ENCODE peak calls at places on chromosomes 1 and 21, in nine cellular contexts. One of them, this sample, is unnamed. For H3K79me2, the result is how much of the 10 kb centered on the place peaks cover.

GRCh38 chr1:201218409-201218808 is 27.8 kb downstream of the IGFN1 start:
- DNase-seq in neural progenitor cell: no peak
- DNase-seq in mesendoderm: no peak
- DNase-seq in OCI-LY7: no peak
- DNase-seq in DND-41: no peak
- DNase-seq in mammary epithelial cell: no peak
- DNase-seq in SK-N-SH: no peak
- DNase-seq in osteoblast: no peak
- DNase-seq in astrocyte: no peak
- DNase-seq in this sample: no peak

GRCh38 chr1:55428944-55429931 is 214.1 kb upstream of the USP24 start:
- DNase-seq in neural progenitor cell: no peak
- DNase-seq in OCI-LY7: no peak
- DNase-seq in SK-N-SH: peak
- DNase-seq in mesendoderm: peak
- DNase-seq in astrocyte: peak
- DNase-seq in osteoblast: peak
- DNase-seq in DND-41: no peak
- DNase-seq in mammary epithelial cell: peak
- DNase-seq in this sample: no peak

GRCh38 chr1:67162954-67163353 is 3.3 kb upstream of the IL23R start:
- DNase-seq in DND-41: no peak
- DNase-seq in osteoblast: no peak
- DNase-seq in astrocyte: peak
- DNase-seq in SK-N-SH: no peak
- DNase-seq in OCI-LY7: no peak
- DNase-seq in mesendoderm: peak
- DNase-seq in mammary epithelial cell: peak
- DNase-seq in neural progenitor cell: no peak
- DNase-seq in this sample: no peak

GRCh38 chr1:169527461-169528213 is 41.9 kb upstream of the SLC19A2 start:
- DNase-seq in neural progenitor cell: no peak
- DNase-seq in OCI-LY7: no peak
- DNase-seq in osteoblast: no peak
- DNase-seq in mammary epithelial cell: no peak
- DNase-seq in astrocyte: peak
- DNase-seq in DND-41: no peak
- DNase-seq in SK-N-SH: no peak
- DNase-seq in mesendoderm: peak
- DNase-seq in this sample: no peak

GRCh38 chr1:154476791-154477190 is 25.2 kb upstream of the TDRD10 start:
- DNase-seq in astrocyte: no peak
- DNase-seq in OCI-LY7: no peak
- DNase-seq in neural progenitor cell: no peak
- DNase-seq in mammary epithelial cell: peak
- DNase-seq in DND-41: no peak
- DNase-seq in mesendoderm: no peak
- DNase-seq in SK-N-SH: no peak
- DNase-seq in osteoblast: no peak
- DNase-seq in this sample: no peak

GRCh38 chr1:216028630-216029029 is 394.6 kb downstream of the USH2A start:
- DNase-seq in SK-N-SH: no peak
- DNase-seq in DND-41: no peak
- DNase-seq in osteoblast: no peak
- DNase-seq in astrocyte: no peak
- DNase-seq in mesendoderm: no peak
- DNase-seq in neural progenitor cell: no peak
- DNase-seq in mammary epithelial cell: no peak
- DNase-seq in OCI-LY7: no peak
- DNase-seq in this sample: no peak

GRCh38 chr1:240658312-240658975 is 46.5 kb upstream of the GREM2 start:
- DNase-seq in OCI-LY7: no peak
- DNase-seq in mammary epithelial cell: no peak
- DNase-seq in osteoblast: peak
- DNase-seq in SK-N-SH: no peak
- DNase-seq in neural progenitor cell: no peak
- DNase-seq in mesendoderm: no peak
- DNase-seq in DND-41: no peak
- DNase-seq in astrocyte: peak
- DNase-seq in this sample: no peak

GRCh38 chr1:9129391-9130041 is 614 bp upstream of the GPR157 start:
- DNase-seq in mammary epithelial cell: peak
- DNase-seq in astrocyte: no peak
- DNase-seq in SK-N-SH: peak
- DNase-seq in mesendoderm: peak
- DNase-seq in OCI-LY7: peak
- DNase-seq in DND-41: peak
- DNase-seq in osteoblast: peak
- DNase-seq in neural progenitor cell: peak
- DNase-seq in this sample: peak

GRCh38 chr1:25906644-25907300 is 553 bp upstream of the STMN1 start:
- DNase-seq in mesendoderm: peak
- DNase-seq in DND-41: no peak
- DNase-seq in osteoblast: no peak
- DNase-seq in SK-N-SH: peak
- DNase-seq in neural progenitor cell: peak
- DNase-seq in OCI-LY7: no peak
- DNase-seq in mammary epithelial cell: no peak
- DNase-seq in astrocyte: no peak
- DNase-seq in this sample: no peak

GRCh38 chr21:46227811-46228344 is 696 bp downstream of the LSS start:
- DNase-seq in mammary epithelial cell: peak
- DNase-seq in osteoblast: peak
- DNase-seq in SK-N-SH: no peak
- DNase-seq in neural progenitor cell: peak
- DNase-seq in mesendoderm: peak
- DNase-seq in DND-41: peak
- DNase-seq in astrocyte: no peak
- DNase-seq in OCI-LY7: peak
- DNase-seq in this sample: peak

GRCh38 chr21:46223217-46223616 is 5.4 kb downstream of the LSS start:
- DNase-seq in DND-41: no peak
- DNase-seq in osteoblast: no peak
- DNase-seq in astrocyte: no peak
- DNase-seq in OCI-LY7: no peak
- DNase-seq in mesendoderm: no peak
- DNase-seq in mammary epithelial cell: no peak
- DNase-seq in SK-N-SH: no peak
- DNase-seq in neural progenitor cell: no peak
- DNase-seq in this sample: no peak

GRCh38 chr21:46228345-46229051 is at the start of gene LSS:
- DNase-seq in mammary epithelial cell: peak
- DNase-seq in osteoblast: peak
- DNase-seq in OCI-LY7: peak
- DNase-seq in neural progenitor cell: peak
- DNase-seq in SK-N-SH: peak
- DNase-seq in mesendoderm: peak
- DNase-seq in astrocyte: peak
- DNase-seq in DND-41: peak
- DNase-seq in this sample: peak

GRCh38 chr21:46226920-46227599 is 1.5 kb downstream of the LSS start:
- DNase-seq in DND-41: no peak
- DNase-seq in astrocyte: peak
- DNase-seq in osteoblast: peak
- DNase-seq in neural progenitor cell: no peak
- DNase-seq in OCI-LY7: peak
- DNase-seq in SK-N-SH: no peak
- DNase-seq in mesendoderm: peak
- DNase-seq in mammary epithelial cell: peak
- DNase-seq in this sample: peak

DNA sequence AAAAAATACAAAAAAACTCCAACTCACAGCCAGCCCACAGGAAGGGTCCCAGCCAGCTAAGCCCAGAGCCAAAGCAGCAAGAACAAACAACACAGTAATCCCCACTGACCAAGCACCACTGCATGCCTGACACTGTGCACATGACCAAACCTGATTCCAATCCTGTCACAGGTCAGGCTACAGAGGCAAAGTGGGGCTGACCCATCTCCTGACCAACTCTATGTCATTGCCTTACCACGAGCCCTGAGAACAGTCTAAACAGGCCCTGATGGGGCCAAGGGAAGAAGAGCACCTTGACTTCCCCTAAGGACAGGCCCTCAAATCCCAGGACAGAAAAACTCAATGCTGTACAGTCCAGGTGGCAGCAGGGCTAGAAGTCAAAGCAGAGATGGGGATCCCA is 2.4 kb downstream of the LSS start:
- DNase-seq in mammary epithelial cell: peak
- DNase-seq in mesendoderm: no peak
- DNase-seq in OCI-LY7: no peak
- DNase-seq in SK-N-SH: no peak
- DNase-seq in DND-41: no peak
- DNase-seq in astrocyte: no peak
- DNase-seq in neural progenitor cell: no peak
- DNase-seq in osteoblast: peak
- DNase-seq in this sample: no peak
- H3K79me2 ChIP-seq in mammary epithelial cell: half or more
- H3K79me2 ChIP-seq in mesendoderm: under half
- H3K79me2 ChIP-seq in OCI-LY7: under half
- H3K79me2 ChIP-seq in SK-N-SH: under half
- H3K79me2 ChIP-seq in DND-41: half or more
- H3K79me2 ChIP-seq in astrocyte: half or more
- H3K79me2 ChIP-seq in neural progenitor cell: half or more
- H3K79me2 ChIP-seq in osteoblast: half or more
- H3K79me2 ChIP-seq in this sample: half or more

GRCh38 chr1:42916839-42917495 is 41.7 kb downstream of the SLC2A1 start:
- DNase-seq in OCI-LY7: no peak
- DNase-seq in SK-N-SH: no peak
- DNase-seq in mesendoderm: no peak
- DNase-seq in DND-41: no peak
- DNase-seq in osteoblast: no peak
- DNase-seq in mammary epithelial cell: no peak
- DNase-seq in neural progenitor cell: no peak
- DNase-seq in astrocyte: no peak
- DNase-seq in this sample: no peak

GRCh38 chr1:42910985-42911384 is 47.7 kb downstream of the SLC2A1 start:
- DNase-seq in astrocyte: no peak
- DNase-seq in DND-41: no peak
- DNase-seq in osteoblast: no peak
- DNase-seq in mammary epithelial cell: no peak
- DNase-seq in SK-N-SH: no peak
- DNase-seq in OCI-LY7: no peak
- DNase-seq in neural progenitor cell: no peak
- DNase-seq in mesendoderm: peak
- DNase-seq in this sample: peak

GRCh38 chr1:42914092-42914625 is 44.5 kb downstream of the SLC2A1 start:
- DNase-seq in neural progenitor cell: no peak
- DNase-seq in OCI-LY7: no peak
- DNase-seq in mesendoderm: no peak
- DNase-seq in DND-41: no peak
- DNase-seq in osteoblast: no peak
- DNase-seq in SK-N-SH: no peak
- DNase-seq in astrocyte: no peak
- DNase-seq in mammary epithelial cell: peak
- DNase-seq in this sample: peak

GRCh38 chr1:42913426-42914091 is 45.1 kb downstream of the SLC2A1 start:
- DNase-seq in osteoblast: peak
- DNase-seq in mammary epithelial cell: peak
- DNase-seq in mesendoderm: peak
- DNase-seq in SK-N-SH: peak
- DNase-seq in OCI-LY7: peak
- DNase-seq in neural progenitor cell: peak
- DNase-seq in DND-41: peak
- DNase-seq in astrocyte: peak
- DNase-seq in this sample: peak

DNA sequence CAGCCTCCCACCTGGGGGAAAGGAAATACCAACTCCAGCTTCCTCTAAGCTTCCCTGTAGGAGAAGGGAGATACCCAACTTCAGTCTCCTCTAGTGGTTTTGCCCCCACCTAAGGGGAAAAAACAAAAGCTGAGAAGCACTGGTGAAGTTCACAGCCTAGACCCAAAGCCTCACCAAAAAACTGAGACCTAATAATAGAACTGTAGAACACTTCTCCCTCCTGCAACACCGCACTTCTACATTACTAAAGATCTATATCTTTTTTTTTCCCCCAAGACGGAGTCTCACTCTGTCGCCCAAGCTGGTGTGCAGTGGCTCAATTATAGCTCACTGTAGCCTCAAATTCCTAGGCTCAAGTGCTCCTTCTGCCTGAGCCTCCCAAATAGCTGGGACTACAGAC is 43.2 kb downstream of the SLC2A1 start:
- DNase-seq in SK-N-SH: no peak
- DNase-seq in mesendoderm: no peak
- DNase-seq in astrocyte: no peak
- DNase-seq in OCI-LY7: no peak
- DNase-seq in mammary epithelial cell: no peak
- DNase-seq in osteoblast: no peak
- DNase-seq in DND-41: no peak
- DNase-seq in neural progenitor cell: no peak
- DNase-seq in this sample: no peak
- H3K79me2 ChIP-seq in SK-N-SH: under half
- H3K79me2 ChIP-seq in mesendoderm: under half
- H3K79me2 ChIP-seq in astrocyte: under half
- H3K79me2 ChIP-seq in OCI-LY7: under half
- H3K79me2 ChIP-seq in mammary epithelial cell: under half
- H3K79me2 ChIP-seq in osteoblast: under half
- H3K79me2 ChIP-seq in DND-41: under half
- H3K79me2 ChIP-seq in neural progenitor cell: under half
- H3K79me2 ChIP-seq in this sample: under half

DNA sequence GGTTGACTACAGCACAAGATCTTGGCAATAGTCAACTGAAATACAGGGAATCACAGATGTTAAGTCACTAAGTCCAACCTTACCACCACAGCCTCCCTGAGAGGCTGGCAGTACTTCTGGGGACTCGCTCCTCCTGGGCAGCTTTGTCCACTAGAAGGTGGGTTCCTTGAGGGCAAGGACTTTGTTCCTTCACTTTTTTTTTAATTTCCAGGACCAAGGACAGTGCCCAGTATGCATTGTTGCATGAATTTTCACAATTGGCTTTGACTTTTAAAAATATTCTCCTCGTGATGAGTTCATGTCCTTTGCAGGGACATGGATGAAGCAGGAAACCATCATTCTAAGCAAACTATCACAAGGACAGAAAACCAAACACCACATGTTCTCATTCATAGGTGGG is 96.7 kb upstream of the IGSF21 start:
- DNase-seq in mammary epithelial cell: no peak
- DNase-seq in mesendoderm: peak
- DNase-seq in SK-N-SH: no peak
- DNase-seq in OCI-LY7: no peak
- DNase-seq in DND-41: no peak
- DNase-seq in osteoblast: no peak
- DNase-seq in astrocyte: no peak
- DNase-seq in neural progenitor cell: peak
- DNase-seq in this sample: no peak
- H3K79me2 ChIP-seq in mammary epithelial cell: under half
- H3K79me2 ChIP-seq in mesendoderm: under half
- H3K79me2 ChIP-seq in SK-N-SH: under half
- H3K79me2 ChIP-seq in OCI-LY7: under half
- H3K79me2 ChIP-seq in DND-41: under half
- H3K79me2 ChIP-seq in osteoblast: under half
- H3K79me2 ChIP-seq in astrocyte: under half
- H3K79me2 ChIP-seq in neural progenitor cell: under half
- H3K79me2 ChIP-seq in this sample: under half

DNA sequence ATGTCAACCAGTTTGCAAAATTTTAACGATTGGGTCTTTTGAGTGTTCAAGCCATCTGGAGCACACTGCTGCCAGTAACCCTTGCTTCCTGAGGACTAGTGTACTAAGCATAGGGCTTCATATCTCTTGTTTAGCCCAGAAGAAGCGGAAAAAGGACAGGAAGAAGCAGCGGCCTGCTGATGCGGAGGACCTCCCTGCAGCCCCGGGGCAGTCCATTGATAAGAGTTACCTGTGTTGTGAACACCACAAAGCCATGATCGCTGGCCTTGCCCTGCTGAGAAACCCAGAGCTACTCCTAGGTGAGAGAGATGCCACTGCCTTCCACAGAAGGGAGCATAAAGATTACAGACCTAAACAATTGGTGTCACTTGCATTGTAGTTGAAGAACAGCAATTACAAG is 8.9 kb downstream of the METTL13 start:
- DNase-seq in OCI-LY7: no peak
- DNase-seq in osteoblast: no peak
- DNase-seq in DND-41: no peak
- DNase-seq in neural progenitor cell: no peak
- DNase-seq in SK-N-SH: no peak
- DNase-seq in mammary epithelial cell: no peak
- DNase-seq in mesendoderm: no peak
- DNase-seq in astrocyte: no peak
- DNase-seq in this sample: no peak
- H3K79me2 ChIP-seq in OCI-LY7: under half
- H3K79me2 ChIP-seq in osteoblast: half or more
- H3K79me2 ChIP-seq in DND-41: under half
- H3K79me2 ChIP-seq in neural progenitor cell: under half
- H3K79me2 ChIP-seq in SK-N-SH: under half
- H3K79me2 ChIP-seq in mammary epithelial cell: half or more
- H3K79me2 ChIP-seq in mesendoderm: under half
- H3K79me2 ChIP-seq in astrocyte: under half
- H3K79me2 ChIP-seq in this sample: under half